ENCODE peak calls at places on chromosome 21, in nine cellular contexts. G is mammary epithelial cell, X is lower lobe of right lung, T is endothelial cell, P is PC-9, L is mesothelial cell of epicardium, E is bronchial epithelial cell, I is HFF-Myc, N is nephron progenitor cell. Q is an unnamed sample.
A peak's percentile ranks its signal among the peaks of the same experiment; 100 is the strongest.

GRCh38 chr21:38740131-38740530 is 65.6 kb upstream of the ETS2 start:
- DNase-seq in I (no peak), P (no peak), T (no peak), X (no peak), N (no peak), E (no peak), G (no peak), L (no peak), Q (no peak)

GRCh38 chr21:17414766-17415165 is 98.1 kb upstream of the CXADR start:
- DNase-seq in G (no peak), P (no peak), I (no peak), X (no peak), N (no peak), T (no peak), E (no peak), L (no peak), Q (no peak)

GRCh38 chr21:44526096-44526997 is 13.6 kb downstream of the KRTAP10-1 start:
- DNase-seq in X (peak; percentile 24), P (no peak), G (no peak), N (no peak), L (no peak), E (no peak), I (no peak), T (no peak), Q (no peak)

GRCh38 chr21:26800001-26800400 is 45.2 kb downstream of the ADAMTS1 start:
- DNase-seq in N (no peak), X (no peak), T (no peak), E (no peak), P (no peak), L (no peak), I (no peak), G (no peak), Q (no peak)

GRCh38 chr21:44392916-44393315 is 39.5 kb downstream of the TRPM2 start:
- DNase-seq in L (no peak), T (no peak), I (no peak), N (no peak), E (peak; percentile 3), X (no peak), G (no peak), P (no peak), Q (no peak)

GRCh38 chr21:37407719-37408455 is 41.3 kb downstream of the DYRK1A start:
- DNase-seq in N (no peak), I (no peak), P (no peak), G (peak; percentile 7), T (no peak), E (no peak), L (no peak), X (no peak), Q (no peak)

GRCh38 chr21:35864039-35864438 is 196.3 kb downstream of the SETD4 start:
- DNase-seq in G (no peak), X (no peak), L (no peak), E (no peak), I (no peak), P (no peak), T (no peak), N (no peak), Q (no peak)

GRCh38 chr21:38970765-38971164 is 165.0 kb downstream of the ETS2 start:
- DNase-seq in G (no peak), T (no peak), X (no peak), P (no peak), E (no peak), L (no peak), N (no peak), I (no peak), Q (no peak)

GRCh38 chr21:44834951-44835646 is 17.2 kb upstream of the SUMO3 start:
- DNase-seq in N (no peak), L (no peak), G (no peak), T (no peak), P (no peak), E (no peak), X (no peak), I (no peak), Q (no peak)

GRCh38 chr21:26385721-26386120 is 187.4 kb downstream of the CYYR1 start:
- DNase-seq in P (peak; percentile 39), L (no peak), T (no peak), I (no peak), G (peak; percentile 67), N (no peak), X (no peak), E (peak; percentile 73), Q (no peak)

GRCh38 chr21:23455676-23456075 is 2151.6 kb downstream of the MRPL39 start:
- DNase-seq in X (no peak), P (no peak), T (no peak), L (no peak), I (no peak), E (no peak), N (no peak), G (no peak), Q (no peak)

GRCh38 chr21:23452384-23453083 is 2154.7 kb downstream of the MRPL39 start:
- DNase-seq in G (no peak), I (no peak), L (no peak), E (no peak), X (no peak), P (no peak), N (peak; percentile 59), T (peak; percentile 34), Q (no peak)
- TF ChIP-seq CTCF in G (no peak), I (no peak), L (no peak), E (no peak), X (no peak), P (peak; percentile 36), N (peak; percentile 63), T (no peak), Q (peak; percentile 14)

GRCh38 chr21:42565886-42566523 is 52.4 kb downstream of the SLC37A1 start:
- DNase-seq in X (peak; percentile 44), P (no peak), I (no peak), T (no peak), L (no peak), N (no peak), G (no peak), E (no peak), Q (peak; percentile 1)
- TF ChIP-seq CTCF in X (no peak), P (no peak), I (no peak), T (no peak), L (no peak), N (no peak), G (no peak), E (no peak), Q (no peak)

GRCh38 chr21:45916011-45916840 is 65.3 kb upstream of the COL6A1 start:
- DNase-seq in T (no peak), E (no peak), P (peak; percentile 39), N (no peak), X (no peak), G (no peak), L (no peak), I (no peak), Q (no peak)
- TF ChIP-seq CTCF in T (no peak), E (no peak), P (no peak), N (no peak), X (no peak), G (no peak), L (no peak), I (no peak), Q (no peak)

GRCh38 chr21:31872452-31873274 is at the start of gene HUNK:
- DNase-seq in T (peak; percentile 54), I (no peak), E (no peak), X (peak; percentile 56), G (peak; percentile 34), L (peak; percentile 61), P (no peak), N (peak; percentile 84), Q (peak; percentile 68)
- TF ChIP-seq CTCF in T (no peak), I (no peak), E (no peak), X (no peak), G (no peak), L (no peak), P (no peak), N (no peak), Q (no peak)

Q was measured in Caco-2.